ENCODE peak calls at places on chromosomes 1 and 21, in five cellular contexts. F, A, W, B and T are unnamed samples.

GRCh38 chr1:8398677-8399076 is 80.8 kb downstream of the SLC45A1 start:
- DNase-seq in A (no peak), F (no peak), B (no peak), W (no peak), T (no peak)

GRCh38 chr1:21651214-21652042 is 17.7 kb downstream of the RAP1GAP start:
- DNase-seq in W (peak), A (no peak), B (no peak), F (peak), T (no peak)

GRCh38 chr1:67137307-67137753 is 2.6 kb upstream of the C1orf141 start:
- DNase-seq in W (no peak), B (no peak), F (peak), A (no peak), T (no peak)

GRCh38 chr1:48869116-48869893 is 92.6 kb upstream of the BEND5 start:
- DNase-seq in W (no peak), F (no peak), B (no peak), A (no peak), T (no peak)

GRCh38 chr1:89890085-89890754 is 69.4 kb downstream of the LRRC8D start:
- DNase-seq in A (peak), W (peak), B (no peak), F (no peak), T (no peak)

GRCh38 chr1:36760081-36760480 is 274.2 kb downstream of the GRIK3 start:
- DNase-seq in A (no peak), B (no peak), F (no peak), W (no peak), T (no peak)

GRCh38 chr1:60861949-60862346 is 220.4 kb upstream of the NFIA start:
- DNase-seq in W (no peak), B (no peak), F (no peak), A (no peak), T (no peak)

GRCh38 chr21:16186742-16187141 is 457.0 kb downstream of the USP25 start:
- DNase-seq in F (no peak), W (no peak), A (no peak), B (no peak), T (no peak)

GRCh38 chr1:75672528-75673393 is 51.7 kb upstream of the ACADM start:
- DNase-seq in W (peak), A (peak), B (no peak), F (no peak), T (no peak)

GRCh38 chr1:242524571-242525359 is at the start of gene PLD5:
- DNase-seq in A (peak), B (no peak), F (no peak), W (peak), T (no peak)

GRCh38 chr1:41977329-41977728 is 58.6 kb upstream of the HIVEP3 start:
- DNase-seq in F (no peak), W (peak), B (no peak), A (no peak), T (no peak)

GRCh38 chr1:10795305-10796021 is 983 bp downstream of the CASZ1 start:
- DNase-seq in W (no peak), B (no peak), F (peak), A (no peak), T (no peak)

GRCh38 chr1:157968951-157969350 is 24.5 kb upstream of the KIRREL1 start:
- DNase-seq in F (no peak), A (peak), B (no peak), W (no peak), T (no peak)

GRCh38 chr1:195113471-195113870 is 1494.8 kb downstream of the KCNT2 start:
- DNase-seq in W (no peak), F (no peak), B (no peak), A (peak), T (no peak)

GRCh38 chr1:19341201-19342076 is 29.3 kb downstream of the SLC66A1 start:
- DNase-seq in W (peak), B (peak), A (peak), F (peak), T (peak)

GRCh38 chr21:45401916-45402900 is 2.8 kb upstream of the COL18A1 start:
- DNase-seq in B (no peak), F (no peak), W (no peak), A (no peak), T (no peak)

GRCh38 chr1:83857108-83857507 is 141.8 kb downstream of the TTLL7 start:
- DNase-seq in W (no peak), F (no peak), B (no peak), A (peak), T (no peak)

GRCh38 chr1:99533909-99534907 is 111.7 kb upstream of the PALMD start:
- DNase-seq in B (no peak), A (no peak), W (no peak), F (no peak), T (no peak)

GRCh38 chr1:226121587-226122400 is 59.3 kb downstream of the H3-3A start:
- DNase-seq in B (no peak), F (peak), A (peak), W (peak), T (no peak)

DNA sequence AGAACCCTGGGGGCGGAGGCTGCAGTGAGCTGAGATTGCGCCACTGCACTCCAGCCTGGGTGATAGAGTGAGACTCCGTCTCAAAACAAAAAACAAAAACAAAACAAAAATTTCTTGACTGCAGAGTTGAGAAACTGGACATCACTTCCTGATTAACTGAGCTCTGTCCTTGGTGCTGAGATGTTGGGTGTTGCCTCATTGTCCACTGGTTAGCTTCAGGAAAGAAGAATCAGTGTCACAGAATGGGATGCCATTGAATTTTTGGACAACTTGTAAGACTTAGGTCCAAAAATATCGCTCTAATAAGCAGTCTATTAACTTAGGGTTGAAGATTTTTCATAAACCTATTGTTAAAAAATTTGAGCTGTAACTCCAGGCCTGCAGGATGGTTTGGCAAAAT is 23.8 kb upstream of the KCNA10 start:
- DNase-seq in A (peak), W (peak), B (no peak), F (no peak), T (no peak)
- TF ChIP-seq CTCF in A (no peak), W (no peak), B (no peak), F (no peak), T (no peak)

GRCh38 chr1:247287460-247287859 is 31.6 kb downstream of the VN1R5 start:
- DNase-seq in W (no peak), A (no peak), F (no peak), B (no peak), T (no peak)
- TF ChIP-seq CTCF in W (no peak), A (no peak), F (no peak), B (no peak), T (no peak)

DNA sequence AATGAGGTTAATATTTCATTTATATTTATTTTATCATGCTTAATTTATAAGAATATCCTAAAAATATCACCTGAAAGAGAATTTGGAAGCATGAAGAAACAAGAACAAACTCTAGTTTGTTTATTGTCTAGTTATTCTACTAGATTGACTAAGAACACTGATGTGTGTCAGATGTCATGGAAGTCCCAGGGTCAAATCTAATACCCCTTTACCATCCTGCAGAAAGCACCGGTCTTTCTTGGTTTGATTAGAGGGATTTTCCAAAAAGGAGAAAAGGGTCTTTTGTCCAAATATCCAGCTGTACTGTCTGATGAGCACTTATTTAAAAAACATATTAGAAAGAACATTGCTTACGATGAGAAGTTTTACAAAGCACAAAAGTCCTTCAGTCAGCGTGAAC is 20.7 kb upstream of the CR2 start:
- DNase-seq in A (no peak), F (no peak), B (no peak), W (no peak), T (no peak)
- TF ChIP-seq CTCF in A (no peak), F (no peak), B (no peak), W (no peak), T (no peak)

GRCh38 chr1:173433927-173434326 is 43.2 kb upstream of the PRDX6 start:
- DNase-seq in F (no peak), W (no peak), B (no peak), A (no peak), T (no peak)

GRCh38 chr1:173429517-173430477 is 47.3 kb upstream of the PRDX6 start:
- DNase-seq in B (peak), F (peak), W (peak), A (peak), T (peak)

GRCh38 chr1:173432331-173432730 is 44.8 kb upstream of the PRDX6 start:
- DNase-seq in F (no peak), A (no peak), B (no peak), W (no peak), T (no peak)

GRCh38 chr1:173431663-173432045 is 45.5 kb upstream of the PRDX6 start:
- DNase-seq in F (no peak), A (no peak), W (no peak), B (no peak), T (no peak)

DNA sequence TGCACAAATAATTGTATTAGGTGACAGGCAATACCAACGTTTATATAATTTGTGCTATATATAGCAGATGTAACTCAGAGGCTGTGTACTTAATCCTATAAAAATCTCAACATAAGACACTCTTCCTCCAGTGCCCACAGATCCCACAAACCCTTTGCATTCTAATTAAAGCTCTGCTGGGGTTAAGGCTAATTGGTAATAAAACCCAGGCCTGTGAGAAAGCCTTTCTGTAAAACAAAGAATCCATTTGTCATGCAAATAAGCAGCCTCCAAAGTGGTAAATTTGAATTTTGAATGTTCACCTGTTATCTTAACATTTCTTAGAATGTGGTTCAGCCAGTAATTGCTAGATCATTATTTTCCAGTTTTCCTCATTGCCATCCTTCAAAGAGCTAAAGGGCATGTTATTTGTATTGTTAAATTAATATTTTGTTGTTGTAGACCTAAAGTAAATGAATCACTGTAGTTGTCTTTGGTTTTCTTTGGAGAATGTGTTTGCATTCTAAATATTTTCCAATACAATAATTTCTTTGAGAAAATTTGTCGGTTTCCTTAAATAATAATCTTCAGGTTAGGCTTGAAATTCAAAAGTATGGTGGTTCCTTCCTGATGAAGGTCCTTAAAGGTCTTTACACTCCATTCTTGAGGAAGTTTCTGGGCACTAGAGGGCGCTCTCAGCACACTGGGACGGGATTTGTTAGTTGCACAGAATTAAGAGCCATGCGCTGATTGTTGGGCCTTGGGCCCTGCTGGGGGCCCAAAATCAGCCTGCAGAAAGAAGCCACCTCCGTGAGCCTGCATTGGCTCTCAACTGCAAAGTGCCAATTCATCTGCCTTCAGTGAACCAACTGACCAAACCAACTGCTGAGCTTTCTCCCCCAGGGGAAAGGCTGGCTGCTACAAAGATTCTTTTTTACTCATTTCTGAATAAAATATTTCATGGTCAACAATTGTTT is 46.1 kb upstream of the PRDX6 start:
- DNase-seq in F (peak), A (peak), B (peak), W (peak), T (peak)
- TF ChIP-seq CTCF in F (peak), A (peak), B (peak), W (peak), T (peak)

DNA sequence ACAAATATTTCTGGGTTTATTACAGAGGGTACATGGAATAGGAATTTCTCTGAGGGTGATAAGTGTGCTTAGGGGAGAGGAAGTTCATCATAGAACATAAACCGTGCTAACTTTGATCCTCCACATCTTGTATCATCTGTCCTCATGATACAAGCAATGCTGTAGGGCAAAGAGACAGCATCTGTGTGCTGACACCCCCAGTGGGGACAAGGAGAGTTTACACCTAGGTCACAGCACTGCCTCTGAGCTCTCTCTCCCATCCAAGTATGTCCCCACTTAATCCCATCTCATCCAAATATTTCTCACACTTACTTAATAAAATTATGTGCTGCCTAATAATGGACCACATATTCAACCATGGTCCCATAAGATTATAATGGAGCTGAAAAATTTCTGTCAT is 4.3 kb upstream of the TEDDM1 start:
- DNase-seq in A (no peak), F (no peak), B (no peak), W (no peak), T (no peak)
- TF ChIP-seq CTCF in A (no peak), F (no peak), B (no peak), W (peak), T (peak)

DNA sequence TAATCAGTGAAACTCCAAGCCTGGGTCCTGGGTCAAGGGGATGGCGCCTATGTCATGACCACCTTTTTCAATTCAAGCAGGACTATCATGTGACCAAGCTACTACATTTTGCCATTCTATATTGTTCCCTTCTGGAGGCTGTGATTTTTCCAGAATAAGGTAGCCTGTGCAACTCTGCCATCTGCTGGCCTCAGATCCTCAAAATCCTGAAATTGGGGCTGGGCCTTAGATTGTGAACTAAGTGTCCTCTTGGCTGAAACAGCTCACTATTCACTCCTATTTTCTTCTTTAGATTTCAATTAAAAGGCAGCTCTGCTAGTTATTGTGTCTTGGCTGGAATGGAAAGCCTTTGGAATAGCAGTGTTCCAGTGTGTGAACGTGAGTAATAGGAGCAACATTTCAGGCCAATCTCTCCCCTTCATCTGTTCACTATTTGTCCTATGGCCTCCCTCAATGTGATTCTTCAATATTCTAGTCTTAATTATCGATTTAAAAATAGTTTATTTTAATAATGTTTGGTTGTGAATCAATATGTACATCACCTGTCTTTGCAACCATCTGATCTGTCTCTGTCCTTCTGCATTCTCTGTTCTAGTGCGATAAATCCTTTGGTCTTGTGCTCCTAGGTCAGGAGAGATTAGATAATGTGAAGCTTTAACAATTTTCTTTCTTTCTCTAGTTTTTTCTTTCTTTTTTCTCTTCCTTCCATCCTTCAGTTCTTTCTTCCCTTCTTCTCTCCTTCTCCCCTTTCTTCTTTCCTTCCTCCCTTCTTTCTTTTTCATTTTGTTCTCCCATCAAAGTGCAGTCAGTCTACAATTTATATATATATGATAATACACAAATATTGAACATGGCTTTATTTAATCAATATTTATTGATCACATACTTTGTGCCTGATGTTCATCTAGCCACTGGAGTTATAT is 69.8 kb downstream of the CR1 start:
- DNase-seq in B (peak), W (peak), A (peak), F (no peak), T (no peak)
- TF ChIP-seq CTCF in B (peak), W (no peak), A (peak), F (no peak), T (peak)

GRCh38 chr1:182604835-182605164 is 611 bp upstream of the RGS16 start:
- DNase-seq in F (no peak), A (no peak), W (no peak), B (no peak), T (no peak)

GRCh38 chr1:182602945-182603645 is 1.1 kb downstream of the RGS16 start:
- DNase-seq in F (no peak), W (no peak), B (no peak), A (no peak), T (no peak)

GRCh38 chr1:182601926-182602325 is 2.3 kb downstream of the RGS16 start:
- DNase-seq in A (no peak), F (no peak), W (no peak), B (no peak), T (no peak)

GRCh38 chr1:182603646-182604127 is 502 bp downstream of the RGS16 start:
- DNase-seq in B (no peak), W (no peak), F (peak), A (no peak), T (no peak)

GRCh38 chr1:182604128-182604834 is at the start of gene RGS16:
- DNase-seq in B (peak), A (peak), W (peak), F (peak), T (peak)
- TF ChIP-seq CTCF in B (peak), A (no peak), W (no peak), F (no peak), T (no peak)

GRCh38 chr1:236753554-236753953 is 41.5 kb upstream of the MTR start:
- DNase-seq in A (peak), W (peak), F (no peak), B (no peak), T (no peak)
- TF ChIP-seq CTCF in A (peak), W (peak), F (no peak), B (peak), T (no peak)

DNA sequence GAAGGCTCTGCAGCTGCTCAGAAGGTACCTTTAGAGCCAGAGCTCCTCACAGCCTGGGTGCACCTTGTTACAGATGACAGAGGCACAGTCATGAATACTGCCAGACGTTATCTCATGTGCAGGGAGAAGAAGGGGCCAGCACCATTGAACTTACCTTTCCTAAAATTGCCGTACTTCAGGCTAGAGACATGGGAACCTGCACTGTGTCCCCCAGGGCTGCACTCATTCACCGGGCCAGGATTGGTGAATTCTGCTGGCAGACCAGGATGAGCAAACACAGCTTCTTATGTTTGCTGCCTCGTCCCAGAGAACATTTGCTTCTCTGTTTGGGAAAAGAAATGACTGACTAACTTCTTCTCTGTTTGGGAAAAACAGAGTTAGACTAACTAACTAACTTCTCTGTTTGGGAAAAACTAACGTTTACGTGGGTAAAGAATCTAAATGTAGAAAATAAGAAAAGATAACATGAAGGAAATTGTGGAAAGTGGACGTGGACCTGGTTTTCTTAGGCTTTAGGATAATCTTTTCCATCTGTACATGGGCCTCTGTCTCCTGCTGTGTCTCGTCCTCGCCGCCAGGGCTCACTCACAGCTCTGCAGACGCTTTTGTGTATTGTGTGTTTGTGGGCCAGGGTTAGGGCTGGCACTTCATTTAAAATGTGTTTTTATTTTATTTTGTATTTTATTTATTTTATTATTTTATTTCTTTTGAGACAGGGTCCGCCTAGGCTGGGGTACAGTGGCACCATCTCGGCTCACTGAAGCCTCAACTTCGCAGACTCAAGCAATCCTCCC is 9.9 kb downstream of the OBSCN start:
- DNase-seq in A (no peak), B (no peak), F (no peak), W (no peak), T (no peak)
- TF ChIP-seq CTCF in A (no peak), B (no peak), F (no peak), W (no peak), T (no peak)

GRCh38 chr1:109929170-109929569 is 18.5 kb downstream of the CSF1 start:
- DNase-seq in W (no peak), F (no peak), A (no peak), B (no peak), T (no peak)

GRCh38 chr1:109929588-109930251 is 19.1 kb downstream of the CSF1 start:
- DNase-seq in F (no peak), B (no peak), A (no peak), W (no peak), T (no peak)

GRCh38 chr1:109928591-109929111 is 18.0 kb downstream of the CSF1 start:
- DNase-seq in W (no peak), B (no peak), A (peak), F (peak), T (no peak)

GRCh38 chr1:109931189-109931672 is 20.6 kb downstream of the CSF1 start:
- DNase-seq in A (peak), F (peak), W (peak), B (no peak), T (no peak)

GRCh38 chr1:109930252-109930993 is 19.8 kb downstream of the CSF1 start:
- DNase-seq in A (no peak), W (no peak), F (no peak), B (no peak), T (no peak)
- TF ChIP-seq CTCF in A (no peak), W (no peak), F (no peak), B (no peak), T (no peak)